ENCODE peak calls at places on chromosome 19, in nine cellular contexts. O is RPMI8226; U is brain microvascular endothelial cell; T is uterus; I is substantia nigra; E is activated CD4-positive, CD25-positive, alpha-beta regulatory T cell treated with anti-CD3 and anti-CD28 coated beads, Interleukin-2, amount 50 U/mL, for 72 hours; V is esophagus squamous epithelium; F is progenitor cell of endocrine pancreas; W is T-helper 17 cell. G is an unnamed sample.

GRCh38 chr19:3459322-3459881 is 20.9 kb downstream of the SMIM24 start:
- DNase-seq in O (peak; percentile 52), U (peak; percentile 96), T (peak; percentile 95), I (peak; percentile 68), E (no peak), V (no peak), F (no peak), W (no peak), G (peak; percentile 87)

GRCh38 chr19:6753178-6754031 is 13.8 kb downstream of the SH2D3A start:
- DNase-seq in O (peak; percentile 18), U (peak; percentile 44), T (peak; percentile 84), I (peak; percentile 32), E (peak; percentile 80), V (peak; percentile 41), F (peak; percentile 74), W (peak; percentile 65), G (no peak)

GRCh38 chr19:461664-462551 is 1.1 kb upstream of the SHC2 start:
- DNase-seq in O (no peak), U (no peak), T (peak; percentile 29), I (peak; percentile 48), E (no peak), V (no peak), F (peak; percentile 79), W (no peak), G (no peak)

GRCh38 chr19:7590256-7590655 is 5.4 kb upstream of the CAMSAP3 start:
- DNase-seq in O (no peak), U (no peak), T (no peak), I (no peak), E (no peak), V (no peak), F (no peak), W (no peak), G (no peak)

GRCh38 chr19:18661346-18661745 is 22.1 kb upstream of the CRTC1 start:
- DNase-seq in O (no peak), U (no peak), T (no peak), I (no peak), E (no peak), V (no peak), F (no peak), W (no peak), G (no peak)

GRCh38 chr19:13027557-13027956 is 32.3 kb downstream of the NFIX start:
- DNase-seq in O (no peak), U (no peak), T (no peak), I (no peak), E (no peak), V (no peak), F (no peak), W (no peak), G (no peak)

GRCh38 chr19:51158474-51159129 is 16.5 kb downstream of the SIGLEC7 start:
- DNase-seq in O (peak; percentile 81), U (peak; percentile 11), T (no peak), I (peak; percentile 34), E (peak; percentile 79), V (no peak), F (peak; percentile 36), W (peak; percentile 63), G (no peak)

GRCh38 chr19:29671393-29672076 is 6.3 kb downstream of the PLEKHF1 start:
- DNase-seq in O (peak; percentile 59), U (peak; percentile 24), T (peak; percentile 57), I (no peak), E (peak; percentile 73), V (peak; percentile 50), F (no peak), W (peak; percentile 75), G (peak; percentile 39)

GRCh38 chr19:13366529-13367143 is 139.6 kb downstream of the CACNA1A start:
- DNase-seq in O (peak; percentile 39), U (no peak), T (no peak), I (no peak), E (no peak), V (no peak), F (no peak), W (no peak), G (no peak)

GRCh38 chr19:5949792-5950305 is 28.1 kb downstream of the RANBP3 start:
- DNase-seq in O (peak; percentile 66), U (no peak), T (no peak), I (peak; percentile 27), E (peak; percentile 47), V (no peak), F (no peak), W (no peak), G (no peak)

GRCh38 chr19:54190942-54191670 is at the start of gene TSEN34:
- DNase-seq in O (peak; percentile 94), U (peak; percentile 64), T (peak; percentile 52), I (peak; percentile 91), E (no peak), V (no peak), F (peak; percentile 82), W (peak; percentile 81), G (no peak)

GRCh38 chr19:2587001-2587719 is 111.2 kb downstream of the GADD45B start:
- DNase-seq in O (no peak), U (no peak), T (no peak), I (no peak), E (no peak), V (no peak), F (no peak), W (no peak), G (no peak)

GRCh38 chr19:4083677-4084546 is 17.2 kb upstream of the ZBTB7A start:
- DNase-seq in O (peak; percentile 91), U (no peak), T (no peak), I (no peak), E (no peak), V (no peak), F (no peak), W (no peak), G (no peak)

GRCh38 chr19:11460207-11460606 is 20.6 kb downstream of the ELAVL3 start:
- DNase-seq in O (peak; percentile 37), U (no peak), T (no peak), I (no peak), E (no peak), V (no peak), F (no peak), W (no peak), G (no peak)

GRCh38 chr19:49691243-49692101 is 556 bp downstream of the CPT1C start:
- DNase-seq in O (no peak), U (peak; percentile 61), T (peak; percentile 64), I (peak; percentile 83), E (no peak), V (no peak), F (peak; percentile 41), W (no peak), G (no peak)

GRCh38 chr19:45484273-45484945 is 12.4 kb downstream of the RTN2 start:
- DNase-seq in O (no peak), U (peak; percentile 28), T (no peak), I (no peak), E (no peak), V (no peak), F (no peak), W (no peak), G (no peak)

GRCh38 chr19:5309438-5310204 is 31.0 kb downstream of the PTPRS start:
- DNase-seq in O (no peak), U (no peak), T (no peak), I (no peak), E (no peak), V (no peak), F (no peak), W (no peak), G (no peak)

GRCh38 chr19:13169769-13170168 is 19.6 kb downstream of the IER2 start:
- DNase-seq in O (no peak), U (peak; percentile 40), T (no peak), I (no peak), E (no peak), V (no peak), F (no peak), W (no peak), G (no peak)

GRCh38 chr19:6803036-6803404 is 30.5 kb downstream of the VAV1 start:
- DNase-seq in O (peak; percentile 62), U (no peak), T (no peak), I (no peak), E (peak; percentile 35), V (no peak), F (no peak), W (no peak), G (no peak)

GRCh38 chr19:43519436-43520088 is 7.4 kb downstream of the ETHE1 start:
- DNase-seq in O (peak; percentile 71), U (peak; percentile 83), T (peak; percentile 80), I (peak; percentile 76), E (peak; percentile 77), V (no peak), F (peak; percentile 68), W (peak; percentile 76), G (no peak)

GRCh38 chr19:5537870-5538269 is 29.9 kb downstream of the TINCR start:
- DNase-seq in O (no peak), U (no peak), T (no peak), I (no peak), E (no peak), V (no peak), F (no peak), W (no peak), G (no peak)

GRCh38 chr19:13029893-13030292 is 34.6 kb downstream of the NFIX start:
- DNase-seq in O (peak; percentile 57), U (no peak), T (no peak), I (peak; percentile 79), E (no peak), V (no peak), F (no peak), W (no peak), G (no peak)

GRCh38 chr19:1261512-1261862 is 7.6 kb upstream of the CIRBP start:
- DNase-seq in O (peak; percentile 56), U (no peak), T (no peak), I (no peak), E (no peak), V (no peak), F (no peak), W (no peak), G (no peak)

GRCh38 chr19:46571495-46571894 is 29.6 kb upstream of the CALM3 start:
- DNase-seq in O (peak; percentile 32), U (peak; percentile 14), T (no peak), I (no peak), E (no peak), V (no peak), F (no peak), W (no peak), G (no peak)

GRCh38 chr19:19531951-19532805 is 3.5 kb downstream of the YJEFN3 start:
- DNase-seq in O (peak; percentile 82), U (peak; percentile 52), T (peak; percentile 72), I (peak; percentile 89), E (peak; percentile 94), V (no peak), F (peak; percentile 76), W (peak; percentile 91), G (no peak)

GRCh38 chr19:52778811-52779210 is 7.8 kb downstream of the ZNF600 start:
- DNase-seq in O (no peak), U (peak; percentile 0), T (no peak), I (no peak), E (peak; percentile 39), V (no peak), F (no peak), W (no peak), G (no peak)

G was measured in thoracic aorta.